ENCODE peak calls at places on chromosomes 7 and 10, in eight cellular contexts. C is astrocyte of the hippocampus; U is substantia nigra; O is iPS-NIHi11; E is activated naive CD8-positive, alpha-beta T cell treated with anti-CD3 and anti-CD28 coated beads for 36 hours; I is SK-MEL-5; R is nucleus accumbens; P is kidney tubule cell. V is an unnamed sample.

GRCh38 chr7:134948736-134949135 is 37.6 kb upstream of the AGBL3 start:
- DNase-seq in R (no peak), I (no peak), O (no peak), C (no peak), E (no peak), P (no peak), U (no peak), V (no peak)

GRCh38 chr10:36344816-36345215 is 702.7 kb upstream of the FZD8 start:
- DNase-seq in P (no peak), E (no peak), O (no peak), R (no peak), I (no peak), U (no peak), C (no peak), V (no peak)

GRCh38 chr10:114821293-114821914 is at the start of gene FHIP2A:
- DNase-seq in R (peak), P (peak), U (peak), O (peak), E (peak), C (peak), I (peak), V (peak)

GRCh38 chr7:50476953-50477625 is 26.9 kb upstream of the FIGNL1 start:
- DNase-seq in I (no peak), E (no peak), C (no peak), O (no peak), P (no peak), U (no peak), R (no peak), V (no peak)

GRCh38 chr7:128880791-128881457 is 18.3 kb downstream of the ATP6V1F start:
- DNase-seq in O (no peak), E (no peak), C (no peak), U (no peak), R (no peak), I (no peak), P (no peak), V (no peak)

GRCh38 chr10:119205926-119206602 is 1.3 kb upstream of the GRK5 start:
- DNase-seq in P (peak), O (peak), R (no peak), C (no peak), U (no peak), I (peak), E (peak), V (peak)

GRCh38 chr7:18352339-18353255 is 143.0 kb upstream of the HDAC9 start:
- DNase-seq in E (no peak), R (no peak), O (peak), P (peak), C (peak), U (no peak), I (peak), V (peak)

GRCh38 chr7:150378115-150378852 is 846 bp upstream of the ZNF775 start:
- DNase-seq in P (peak), U (no peak), E (peak), I (peak), C (peak), R (no peak), O (peak), V (peak)

GRCh38 chr7:133301444-133301843 is 48.6 kb downstream of the EXOC4 start:
- DNase-seq in C (no peak), R (no peak), U (no peak), E (no peak), O (no peak), I (no peak), P (no peak), V (no peak)

GRCh38 chr10:128080641-128081040 is 45.6 kb downstream of the MKI67 start:
- DNase-seq in I (no peak), O (no peak), U (no peak), R (no peak), C (no peak), E (no peak), P (no peak), V (no peak)

GRCh38 chr10:5585517-5586222 is 60.9 kb downstream of the CALML3 start:
- DNase-seq in U (no peak), E (no peak), O (no peak), C (peak), R (no peak), P (no peak), I (no peak), V (no peak)

GRCh38 chr7:107036535-107036934 is 8.0 kb upstream of the PRKAR2B start:
- DNase-seq in C (no peak), R (no peak), U (no peak), E (no peak), O (no peak), P (no peak), I (no peak), V (no peak)

GRCh38 chr7:3300221-3300650 is 816 bp upstream of the SDK1 start:
- DNase-seq in E (no peak), I (no peak), C (peak), U (no peak), O (no peak), R (no peak), P (peak), V (peak)

GRCh38 chr10:112818381-112818780 is 131.7 kb upstream of the TCF7L2 start:
- DNase-seq in C (no peak), E (no peak), I (no peak), U (no peak), O (no peak), R (no peak), P (no peak), V (no peak)

GRCh38 chr10:127694580-127695193 is 42.3 kb upstream of the FOXI2 start:
- DNase-seq in R (no peak), O (peak), C (peak), U (no peak), P (peak), I (peak), E (peak), V (peak)

GRCh38 chr10:133344236-133344635 is 2.9 kb upstream of the PRAP1 start:
- DNase-seq in E (no peak), P (no peak), C (no peak), O (no peak), R (no peak), U (no peak), I (no peak), V (no peak)